ENCODE peak calls at places on chromosomes 13 and 19, in ten cellular contexts. W is mesendoderm; D is ovary; V is Caco-2; A is ascending aorta; O is CD8-positive, alpha-beta T cell; I is heart left ventricle; M is PC-3; F is heart right ventricle; H is CD4-positive, CD25-positive, alpha-beta regulatory T cell. Y is an unnamed sample. For H3K27me3, the result is how much of the 10 kb centered on the place peaks cover.

GRCh38 chr19:51194527-51195315 is 30.2 kb upstream of the CD33 start:
- DNase-seq in A (no peak), V (no peak), D (no peak), I (no peak), H (no peak), O (no peak), W (no peak), M (no peak), F (no peak), Y (no peak)

GRCh38 chr19:370641-371330 is 26.2 kb upstream of the MIER2 start:
- DNase-seq in A (no peak), H (no peak), M (no peak), F (no peak), I (no peak), O (no peak), V (no peak), W (no peak), D (peak), Y (no peak)

GRCh38 chr19:41646589-41647204 is 19.8 kb upstream of the CEACAM4 start:
- DNase-seq in H (no peak), O (no peak), A (no peak), W (no peak), D (no peak), I (no peak), M (peak), F (no peak), V (no peak), Y (no peak)

GRCh38 chr19:38692458-38693379 is 45.3 kb downstream of the ACTN4 start:
- DNase-seq in V (no peak), I (peak), W (no peak), A (no peak), D (no peak), O (no peak), H (no peak), F (no peak), M (no peak), Y (no peak)

GRCh38 chr13:47288546-47288945 is 391.7 kb upstream of the HTR2A start:
- DNase-seq in F (no peak), D (no peak), A (no peak), H (no peak), O (no peak), W (no peak), M (no peak), I (no peak), V (no peak), Y (no peak)

GRCh38 chr19:4064551-4065260 is 2.0 kb downstream of the ZBTB7A start:
- DNase-seq in V (no peak), H (peak), F (peak), M (no peak), W (peak), O (no peak), D (peak), A (no peak), I (peak), Y (peak)

GRCh38 chr13:32587774-32588165 is 1.5 kb downstream of the PDS5B start:
- DNase-seq in V (no peak), W (no peak), H (no peak), A (no peak), O (no peak), F (no peak), M (peak), D (no peak), I (no peak), Y (no peak)

GRCh38 chr13:64293923-64294322 is 2878.3 kb upstream of the PCDH20 start:
- DNase-seq in M (peak), I (no peak), H (no peak), V (no peak), W (no peak), F (no peak), O (no peak), A (no peak), D (no peak), Y (no peak)

GRCh38 chr13:75181906-75182305 is 300.1 kb downstream of the TBC1D4 start:
- DNase-seq in D (no peak), M (peak), H (no peak), O (no peak), W (no peak), F (no peak), A (no peak), V (no peak), I (no peak), Y (no peak)

GRCh38 chr13:109667754-109668360 is 118.5 kb downstream of the IRS2 start:
- DNase-seq in W (peak), D (no peak), F (no peak), H (no peak), M (no peak), I (no peak), A (no peak), O (no peak), V (no peak), Y (no peak)

GRCh38 chr13:90824027-90824426 is 523.5 kb upstream of the MIR17HG start:
- DNase-seq in I (no peak), W (no peak), O (no peak), A (no peak), M (no peak), D (no peak), V (no peak), F (no peak), H (no peak), Y (no peak)

GRCh38 chr13:71879129-71879535 is 12.1 kb upstream of the DACH1 start:
- DNase-seq in I (peak), W (peak), H (no peak), D (no peak), V (no peak), O (no peak), F (peak), A (no peak), M (peak), Y (no peak)

GRCh38 chr13:68987585-68987984 is 1120.0 kb upstream of the ATXN8OS start:
- DNase-seq in V (no peak), M (no peak), I (no peak), H (no peak), F (no peak), D (no peak), A (no peak), O (no peak), W (no peak), Y (no peak)

GRCh38 chr13:37645181-37645580 is 46.6 kb upstream of the POSTN start:
- DNase-seq in V (no peak), M (no peak), D (no peak), F (no peak), W (peak), I (no peak), H (no peak), A (no peak), O (no peak), Y (no peak)

GRCh38 chr13:80841346-80841882 is 500.5 kb upstream of the SPRY2 start:
- DNase-seq in O (no peak), H (no peak), F (no peak), I (no peak), V (no peak), D (no peak), W (no peak), A (no peak), M (no peak), Y (no peak)

GRCh38 chr13:80086304-80086721 is 254.6 kb downstream of the SPRY2 start:
- DNase-seq in M (peak), V (no peak), A (no peak), O (no peak), I (no peak), W (no peak), D (no peak), H (no peak), F (no peak), Y (no peak)

GRCh38 chr13:83221813-83222241 is 660.4 kb downstream of the SLITRK1 start:
- DNase-seq in F (no peak), O (no peak), I (no peak), D (no peak), W (no peak), A (no peak), V (no peak), H (no peak), M (peak), Y (no peak)

GRCh38 chr19:41298327-41298964 is 11.5 kb upstream of the CCDC97 start:
- DNase-seq in H (no peak), F (peak), W (peak), A (peak), M (no peak), V (no peak), O (peak), I (peak), D (no peak), Y (peak)

GRCh38 chr13:40533072-40533471 is 133.4 kb downstream of the FOXO1 start:
- DNase-seq in H (no peak), O (no peak), F (no peak), V (peak), D (no peak), A (no peak), W (no peak), M (no peak), I (no peak), Y (no peak)

GRCh38 chr19:11261902-11262839 is at the start of gene DOCK6:
- DNase-seq in M (peak), I (peak), V (no peak), A (no peak), F (no peak), W (peak), D (peak), O (no peak), H (no peak), Y (no peak)

GRCh38 chr19:5439452-5439851 is 15.8 kb upstream of the ZNRF4 start:
- DNase-seq in M (no peak), I (no peak), D (no peak), A (no peak), O (no peak), H (no peak), W (no peak), F (no peak), V (no peak), Y (no peak)

GRCh38 chr13:42638101-42638500 is 64.1 kb downstream of the TNFSF11 start:
- DNase-seq in M (no peak), A (no peak), D (no peak), O (no peak), V (no peak), W (no peak), F (no peak), H (no peak), I (no peak), Y (no peak)

GRCh38 chr19:3932931-3933810 is at the start of gene NMRK2:
- DNase-seq in M (no peak), H (no peak), I (peak), F (peak), D (no peak), V (no peak), O (no peak), W (peak), A (no peak), Y (no peak)

GRCh38 chr13:98033277-98034247 is 80.1 kb downstream of the IPO5 start:
- DNase-seq in I (no peak), M (peak), D (no peak), W (peak), H (no peak), O (no peak), A (no peak), F (peak), V (peak), Y (no peak)

GRCh38 chr19:8036438-8037099 is 16.0 kb upstream of the CCL25 start:
- DNase-seq in V (no peak), M (no peak), O (no peak), A (no peak), H (no peak), F (no peak), D (no peak), I (no peak), W (no peak), Y (no peak)

DNA sequence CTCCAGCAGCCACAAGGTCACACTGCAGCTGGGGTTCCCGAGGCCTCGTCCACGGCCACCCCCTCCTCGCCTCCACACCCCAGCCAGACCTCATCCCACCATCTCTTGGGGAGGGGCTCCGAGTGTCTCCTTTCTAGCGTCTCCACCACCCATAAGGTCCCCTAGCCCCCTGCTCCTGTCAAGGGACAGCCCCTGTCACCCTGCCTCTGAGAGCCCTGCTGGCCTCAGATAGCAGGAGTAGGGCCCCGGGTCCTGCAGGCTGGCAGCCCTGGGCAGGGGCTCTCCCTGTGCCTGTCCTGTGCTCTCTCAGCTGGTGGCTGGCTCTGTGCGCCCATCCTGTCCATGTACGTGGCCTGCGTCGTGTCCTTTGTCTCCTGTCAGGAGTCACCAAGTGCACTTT is 17.0 kb downstream of the COMP start:
- DNase-seq in A (no peak), I (no peak), W (no peak), O (no peak), D (no peak), H (no peak), M (no peak), V (no peak), F (no peak), Y (no peak)
- H3K27me3 ChIP-seq in A (under half), I (under half), W (under half), O (under half), D (under half), H (under half), M (under half), V (under half), F (under half), Y (under half)

DNA sequence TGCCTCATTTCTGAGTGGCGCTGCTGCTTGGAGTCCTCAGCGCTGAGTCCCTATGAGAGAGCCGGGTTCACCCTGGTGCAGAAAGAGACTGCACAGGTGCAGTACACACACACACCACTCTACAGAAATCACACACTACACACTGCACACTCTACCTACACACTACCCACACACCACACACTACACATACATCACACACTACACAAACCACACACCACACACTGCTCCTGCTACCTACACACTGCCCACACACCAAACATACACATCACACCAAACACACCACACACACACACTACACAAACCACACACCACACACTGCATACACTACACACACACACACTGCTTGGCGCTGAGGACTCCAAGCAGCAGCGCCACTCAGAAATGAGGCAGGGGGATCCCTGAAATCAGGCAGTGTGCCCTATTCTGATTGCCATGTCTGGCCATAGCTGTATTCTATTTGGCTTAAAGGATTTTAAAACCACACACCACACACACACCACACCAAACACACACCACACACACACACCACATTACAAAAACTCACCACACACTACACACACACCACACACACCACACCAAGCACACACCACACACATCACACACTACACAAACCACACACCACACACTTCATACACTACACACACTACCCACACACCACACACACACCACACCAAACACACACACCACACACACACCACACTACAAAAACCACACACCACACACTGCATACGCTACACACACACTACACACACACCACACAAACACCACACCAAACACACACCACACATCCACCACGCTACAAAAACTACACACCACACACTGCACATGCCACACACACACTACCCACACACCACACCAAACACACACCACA is 4.9 kb downstream of the MAG start:
- DNase-seq in A (no peak), W (peak), D (no peak), M (no peak), O (no peak), I (no peak), V (no peak), F (no peak), H (no peak), Y (no peak)
- H3K27me3 ChIP-seq in A (under half), W (under half), D (under half), M (under half), O (under half), I (under half), V (under half), F (under half), H (under half), Y (under half)

GRCh38 chr13:48532146-48532472 is 771 bp downstream of the RCBTB2 start:
- DNase-seq in D (no peak), V (no peak), F (no peak), H (no peak), M (peak), W (no peak), O (no peak), A (no peak), I (no peak), Y (no peak)
- H3K27me3 ChIP-seq in D (under half), V (under half), F (under half), H (under half), M (under half), W (under half), O (under half), A (under half), I (under half), Y (under half)

DNA sequence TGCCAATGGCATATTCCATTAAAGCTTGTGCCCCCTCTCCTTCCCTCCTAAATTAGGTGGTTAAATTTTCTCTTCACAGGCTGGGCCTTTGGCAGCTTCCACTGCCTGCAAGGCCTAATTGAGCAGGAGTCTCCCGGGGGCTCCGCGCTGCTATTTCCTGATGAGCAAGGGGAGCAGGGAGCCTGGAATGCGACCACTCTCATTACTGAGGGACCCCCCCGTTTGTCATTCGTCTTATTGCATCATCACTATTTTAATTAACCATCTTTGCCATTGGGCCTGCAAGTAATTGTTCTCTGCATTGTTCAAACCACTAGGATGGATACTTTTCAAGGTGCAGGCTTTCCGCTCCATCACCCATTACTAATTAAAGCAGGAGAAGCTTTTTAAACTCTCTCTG is 142.4 kb downstream of the OXGR1 start:
- DNase-seq in D (no peak), M (no peak), A (no peak), F (no peak), H (no peak), I (no peak), O (no peak), V (no peak), W (peak), Y (no peak)
- H3K27me3 ChIP-seq in D (under half), M (under half), A (under half), F (under half), H (under half), I (under half), O (under half), V (under half), W (under half), Y (under half)

GRCh38 chr13:28375250-28375930 is 119.5 kb downstream of the FLT1 start:
- DNase-seq in V (no peak), A (no peak), H (no peak), W (peak), I (no peak), D (no peak), M (no peak), F (no peak), O (no peak), Y (no peak)
- H3K27me3 ChIP-seq in V (under half), A (under half), H (under half), W (under half), I (under half), D (under half), M (under half), F (half or more), O (under half), Y (under half)

GRCh38 chr13:111404746-111405145 is 84.3 kb downstream of the TEX29 start:
- DNase-seq in D (no peak), V (no peak), H (no peak), W (no peak), I (no peak), O (no peak), A (no peak), F (no peak), M (no peak), Y (no peak)

GRCh38 chr13:111409413-111409812 is 89.0 kb downstream of the TEX29 start:
- DNase-seq in D (no peak), A (no peak), I (no peak), H (no peak), V (no peak), O (no peak), M (no peak), F (no peak), W (no peak), Y (no peak)

GRCh38 chr13:111410232-111411021 is 90.0 kb downstream of the TEX29 start:
- DNase-seq in H (no peak), D (no peak), M (no peak), V (peak), F (no peak), W (no peak), I (no peak), A (no peak), O (no peak), Y (no peak)

GRCh38 chr13:111406636-111407035 is 86.2 kb downstream of the TEX29 start:
- DNase-seq in O (no peak), W (no peak), D (no peak), H (no peak), V (no peak), F (no peak), I (no peak), A (no peak), M (no peak), Y (no peak)

DNA sequence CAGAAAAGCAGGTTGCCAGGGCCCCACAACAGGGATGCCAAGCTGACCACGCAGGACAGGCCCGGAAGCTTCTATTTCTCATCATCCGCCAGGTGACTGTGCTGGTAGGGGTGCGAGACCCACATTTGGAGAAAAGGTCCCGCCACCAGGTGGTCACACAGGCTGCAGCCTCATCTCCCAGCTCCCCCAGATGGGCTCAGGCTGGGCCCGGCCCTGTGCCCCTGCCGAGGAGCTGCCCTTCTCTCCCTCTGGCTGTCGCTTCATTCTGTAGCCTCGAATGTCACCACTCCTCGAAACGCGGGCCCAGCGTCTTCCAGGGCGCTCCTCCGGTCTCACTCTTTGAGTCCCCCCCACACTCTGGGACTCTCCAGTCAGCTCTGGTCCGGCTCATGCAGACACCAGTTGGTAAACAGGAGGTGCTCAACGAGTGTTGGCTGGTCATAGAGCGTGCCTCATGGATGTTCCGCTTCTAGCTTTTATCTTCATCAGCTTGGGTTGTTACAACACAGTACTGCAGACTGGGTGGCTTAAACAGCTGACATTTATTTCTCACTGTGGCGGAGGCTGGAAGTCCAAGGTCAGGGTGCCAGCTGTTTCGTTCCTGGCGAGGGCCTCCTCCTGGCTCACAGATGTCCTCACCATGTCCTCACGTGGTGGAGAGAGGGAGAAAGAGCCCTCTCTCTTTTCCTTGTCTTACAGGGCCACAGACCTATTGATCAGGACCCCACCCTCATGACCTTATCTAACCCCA is 87.1 kb downstream of the TEX29 start:
- DNase-seq in I (no peak), A (no peak), M (no peak), W (no peak), O (no peak), D (no peak), H (no peak), F (no peak), V (peak), Y (no peak)
- H3K27me3 ChIP-seq in I (under half), A (under half), M (half or more), W (under half), O (under half), D (under half), H (under half), F (under half), V (under half), Y (under half)